ENCODE peak calls at places on chromosome 15, in four cellular contexts. O, K, Q and B are unnamed samples.

GRCh38 chr15:87599616-87600015 is 656.9 kb downstream of the NTRK3 start:
- DNase-seq in K (no peak), O (no peak), Q (no peak), B (no peak)

GRCh38 chr15:51970981-51971352 is 611 bp downstream of the LEO1 start:
- DNase-seq in O (no peak), Q (peak; percentile 48), K (no peak), B (no peak)

GRCh38 chr15:69357773-69358765 is 56.1 kb upstream of the KIF23 start:
- DNase-seq in Q (no peak), K (no peak), O (no peak), B (no peak)

GRCh38 chr15:49864251-49864650 is 243.4 kb downstream of the DTWD1 start:
- DNase-seq in Q (no peak), O (no peak), K (no peak), B (no peak)

GRCh38 chr15:65583701-65584100 is 27.2 kb downstream of the INTS14 start:
- DNase-seq in K (no peak), Q (no peak), O (no peak), B (no peak)

GRCh38 chr15:87944687-87945086 is 311.9 kb downstream of the NTRK3 start:
- DNase-seq in K (no peak), O (no peak), Q (no peak), B (no peak)

GRCh38 chr15:39579487-39580116 is 1.3 kb upstream of the THBS1 start:
- DNase-seq in O (no peak), K (peak; percentile 81), Q (peak; percentile 62), B (peak; percentile 86)

GRCh38 chr15:67253517-67254237 is 784 bp downstream of the AAGAB start:
- DNase-seq in Q (peak; percentile 43), K (no peak), O (no peak), B (no peak)

GRCh38 chr15:101022876-101023275 is 103.7 kb downstream of the LRRK1 start:
- DNase-seq in Q (no peak), K (no peak), O (no peak), B (no peak)

GRCh38 chr15:88331291-88331690 is 74.8 kb upstream of the NTRK3 start:
- DNase-seq in K (no peak), Q (peak; percentile 72), O (no peak), B (no peak)

GRCh38 chr15:68347392-68347791 is 69.8 kb downstream of the FEM1B start:
- DNase-seq in O (no peak), Q (no peak), K (no peak), B (no peak)

GRCh38 chr15:37756407-37756806 is 178.0 kb upstream of the TMCO5A start:
- DNase-seq in K (no peak), O (no peak), Q (no peak), B (no peak)

GRCh38 chr15:96322401-96323249 is 7.9 kb upstream of the NR2F2 start:
- DNase-seq in K (no peak), O (no peak), Q (no peak), B (no peak)

GRCh38 chr15:79640206-79640605 is 208.1 kb downstream of the MINAR1 start:
- DNase-seq in Q (peak; percentile 66), O (no peak), K (no peak), B (no peak)

GRCh38 chr15:94026458-94026967 is 204.8 kb upstream of the MCTP2 start:
- DNase-seq in Q (no peak), O (no peak), K (no peak), B (no peak)

GRCh38 chr15:70792171-70792573 is 28.8 kb upstream of the UACA start:
- DNase-seq in K (no peak), O (no peak), Q (peak; percentile 71), B (no peak)

GRCh38 chr15:83248151-83248851 is 36.2 kb downstream of the BNC1 start:
- DNase-seq in Q (peak; percentile 18), O (no peak), K (no peak), B (no peak)

GRCh38 chr15:101242160-101242998 is 9.5 kb downstream of the CHSY1 start:
- DNase-seq in O (no peak), K (no peak), Q (no peak), B (no peak)

GRCh38 chr15:63408514-63408913 is 26.9 kb upstream of the CA12 start:
- DNase-seq in O (no peak), Q (no peak), K (no peak), B (no peak)

GRCh38 chr15:24961967-24962366 is 7.2 kb downstream of the SNRPN start:
- DNase-seq in Q (no peak), K (no peak), O (no peak), B (no peak)

GRCh38 chr15:47725924-47726323 is 8.6 kb downstream of the SEMA6D start:
- DNase-seq in K (no peak), Q (no peak), O (no peak), B (no peak)

DNA sequence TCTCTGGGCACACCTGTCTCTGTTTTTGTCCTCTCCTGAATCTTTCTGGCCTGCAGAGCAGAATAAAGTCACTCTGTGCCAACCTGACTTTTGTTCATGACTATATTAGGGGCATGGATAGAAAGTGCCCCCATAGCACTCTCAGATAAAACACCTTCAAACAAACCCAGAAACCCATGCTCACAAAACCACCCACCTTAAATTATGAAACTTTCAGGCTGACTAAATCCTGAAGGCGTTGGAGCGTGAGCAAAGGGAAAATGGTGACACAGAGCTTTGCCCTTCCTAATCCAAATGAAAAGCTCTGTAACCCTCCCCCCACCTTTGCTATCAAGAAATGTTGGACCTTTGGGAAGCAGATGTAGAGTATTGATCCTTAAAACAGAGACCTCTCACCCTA is 138.9 kb downstream of the IGF1R start:
- DNase-seq in Q (no peak), K (no peak), O (no peak), B (no peak)
- H3K4me1 ChIP-seq in Q (peaks cover 100% of the 10 kb centered on the region), K (peaks cover 5% of the 10 kb centered on the region), O (peaks cover 16% of the 10 kb centered on the region), B (peaks cover 4% of the 10 kb centered on the region)

GRCh38 chr15:28980709-28981350 is 95.1 kb downstream of the APBA2 start:
- DNase-seq in Q (no peak), O (no peak), K (no peak), B (no peak)
- H3K4me3 ChIP-seq in Q (no peak overlapping the region), O (no peak overlapping the region), K (no peak overlapping the region), B (no peak overlapping the region)

DNA sequence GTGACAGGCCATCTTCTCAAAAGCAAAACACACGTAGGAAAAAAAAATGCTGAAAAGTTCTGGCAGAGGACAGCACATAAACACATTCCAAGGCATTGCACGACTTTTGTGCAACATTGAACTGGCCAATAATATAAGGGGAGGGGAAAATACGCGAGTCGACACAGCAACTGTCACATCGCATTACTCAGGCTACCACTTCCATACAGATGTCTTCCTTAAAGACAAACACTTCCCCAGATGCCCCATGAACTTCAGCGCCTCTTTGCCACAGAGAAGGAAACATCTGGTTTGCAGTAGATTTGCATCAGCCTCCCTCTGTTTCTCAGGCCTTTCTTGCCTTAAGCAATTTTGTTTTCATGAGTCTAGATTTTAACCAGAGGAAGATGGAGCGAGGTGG is 144.4 kb upstream of the IGF1R start:
- DNase-seq in O (no peak), K (no peak), Q (no peak), B (peak; percentile 28)
- H3K4me1 ChIP-seq in O (peaks cover 26% of the 10 kb centered on the region), K (peaks cover 20% of the 10 kb centered on the region), Q (peaks cover 2% of the 10 kb centered on the region), B (no peaks in the 10 kb centered on the region)

GRCh38 chr15:58038426-58039106 is 26.9 kb downstream of the ALDH1A2 start:
- DNase-seq in K (no peak), O (no peak), Q (no peak), B (no peak)
- H3K4me3 ChIP-seq in K (no peak overlapping the region), O (no peak overlapping the region), Q (no peak overlapping the region), B (no peak overlapping the region)

GRCh38 chr15:73994912-73995622 is 551 bp downstream of the PML start:
- DNase-seq in Q (no peak), K (no peak), O (no peak), B (peak; percentile 31)
- H3K4me1 ChIP-seq in Q (peaks cover 8% of the 10 kb centered on the region), K (peaks cover 80% of the 10 kb centered on the region), O (peaks cover 52% of the 10 kb centered on the region), B (peaks cover 10% of the 10 kb centered on the region)

GRCh38 chr15:41893422-41894250 is at the start of gene SPTBN5:
- DNase-seq in Q (no peak), K (peak; percentile 59), O (no peak), B (no peak)
- H3K4me3 ChIP-seq in Q (no peak within 1 kb of the TSS), K (peak within 1 kb of the TSS; percentile 25), O (peak within 1 kb of the TSS; percentile 58), B (peak within 1 kb of the TSS; percentile 53)

GRCh38 chr15:60423540-60423939 is 25.8 kb upstream of the ANXA2 start:
- DNase-seq in Q (peak; percentile 29), K (no peak), O (no peak), B (peak; percentile 57)
- H3K4me1 ChIP-seq in Q (peaks cover 73% of the 10 kb centered on the region), K (peaks cover 42% of the 10 kb centered on the region), O (peaks cover 22% of the 10 kb centered on the region), B (peaks cover 2% of the 10 kb centered on the region)

DNA sequence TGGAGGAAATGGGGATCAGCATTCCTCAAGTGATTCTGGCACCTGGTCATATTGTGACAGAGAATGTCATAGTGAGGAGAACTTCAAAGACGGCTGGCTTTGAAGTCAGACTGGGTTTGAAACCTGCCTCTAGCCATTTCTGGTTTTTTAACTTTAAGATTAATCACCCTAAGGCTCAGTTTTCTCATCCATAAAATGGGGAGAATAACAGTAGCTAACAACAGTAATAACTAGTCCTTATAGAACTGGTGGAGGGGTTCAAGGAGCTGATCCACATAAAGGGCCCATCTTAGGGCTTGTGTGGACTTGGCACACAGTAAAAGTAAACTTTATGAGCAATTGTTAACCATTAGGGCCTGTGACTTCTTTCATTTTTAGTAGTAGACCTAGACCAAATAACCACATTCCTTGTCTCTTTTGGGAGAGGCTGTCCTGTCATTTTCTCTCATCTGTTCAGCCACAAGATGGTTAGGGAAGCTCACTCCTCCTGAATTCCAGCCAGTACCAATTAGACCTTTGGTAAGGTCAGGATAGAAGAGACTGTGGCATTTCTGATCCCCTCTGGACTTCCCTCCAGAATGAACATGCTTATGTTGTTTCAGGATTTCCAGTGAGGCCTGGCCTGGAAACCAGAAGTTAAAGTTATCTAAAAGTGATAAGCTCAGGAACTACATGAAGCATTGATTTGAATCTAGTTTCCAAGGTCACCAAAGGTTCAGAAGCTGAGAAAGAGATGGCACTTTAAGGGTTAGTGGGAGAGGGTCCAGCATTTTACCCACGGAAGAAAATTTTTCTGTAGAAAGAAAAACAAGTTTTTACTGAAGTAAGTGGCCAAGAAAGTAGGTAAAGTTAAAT is 159.3 kb upstream of the DPH6 start:
- DNase-seq in O (no peak), Q (no peak), K (no peak), B (no peak)
- H3K4me3 ChIP-seq in O (no peak overlapping the region), Q (no peak overlapping the region), K (no peak overlapping the region), B (no peak overlapping the region)

GRCh38 chr15:73560501-73561117 is 72.6 kb downstream of the NPTN start:
- DNase-seq in K (no peak), O (no peak), Q (peak; percentile 30), B (no peak)
- H3K4me1 ChIP-seq in K (peaks cover 2% of the 10 kb centered on the region), O (no peaks in the 10 kb centered on the region), Q (peaks cover 6% of the 10 kb centered on the region), B (no peaks in the 10 kb centered on the region)